ENCODE peak calls at places on chromosomes 16 and 17, in seven cellular contexts. N, F, Y, J, Z, M and K are unnamed samples.

GRCh38 chr16:97822-98221 is 19.8 kb downstream of the MPG start:
- DNase-seq in N (no peak), F (no peak), Y (no peak), J (no peak), Z (no peak), M (no peak), K (no peak)

GRCh38 chr16:56163938-56164337 is 27.4 kb upstream of the GNAO1 start:
- DNase-seq in N (no peak), F (no peak), Y (no peak), J (no peak), Z (no peak), M (no peak), K (no peak)

GRCh38 chr16:19883296-19883951 is 1.2 kb downstream of the GPRC5B start:
- DNase-seq in N (peak), F (peak), Y (peak), J (no peak), Z (no peak), M (no peak), K (no peak)

GRCh38 chr17:51397361-51398127 is 137.2 kb downstream of the UTP18 start:
- DNase-seq in N (no peak), F (no peak), Y (no peak), J (no peak), Z (no peak), M (no peak), K (no peak)

GRCh38 chr17:7233701-7234099 is 617 bp downstream of the DVL2 start:
- DNase-seq in N (no peak), F (no peak), Y (no peak), J (no peak), Z (no peak), M (no peak), K (no peak)

GRCh38 chr17:77145635-77146632 is 5.2 kb downstream of the SEC14L1 start:
- DNase-seq in N (no peak), F (peak), Y (peak), J (no peak), Z (no peak), M (no peak), K (no peak)

GRCh38 chr17:60256174-60256573 is 106.4 kb downstream of the CA4 start:
- DNase-seq in N (no peak), F (no peak), Y (no peak), J (no peak), Z (no peak), M (no peak), K (no peak)

GRCh38 chr16:83308414-83308813 is 499.4 kb upstream of the HSBP1 start:
- DNase-seq in N (no peak), F (no peak), Y (no peak), J (no peak), Z (no peak), M (no peak), K (no peak)

GRCh38 chr16:50539822-50540710 is 8.1 kb upstream of the NKD1 start:
- DNase-seq in N (peak), F (no peak), Y (peak), J (no peak), Z (no peak), M (no peak), K (peak)

GRCh38 chr17:73188011-73188410 is 4.8 kb upstream of the COG1 start:
- DNase-seq in N (no peak), F (no peak), Y (no peak), J (no peak), Z (no peak), M (no peak), K (no peak)

GRCh38 chr17:77645441-77646430 is 312.8 kb upstream of the TNRC6C start:
- DNase-seq in N (peak), F (no peak), Y (no peak), J (no peak), Z (no peak), M (no peak), K (peak)

GRCh38 chr17:4358154-4358553 is 8.3 kb downstream of the UBE2G1 start:
- DNase-seq in N (no peak), F (no peak), Y (no peak), J (no peak), Z (no peak), M (no peak), K (no peak)

GRCh38 chr16:26963109-26963508 is 103.6 kb upstream of the C16orf82 start:
- DNase-seq in N (peak), F (no peak), Y (no peak), J (no peak), Z (no peak), M (no peak), K (no peak)

GRCh38 chr16:27841911-27842310 is 221.6 kb downstream of the GSG1L start:
- DNase-seq in N (no peak), F (no peak), Y (no peak), J (no peak), Z (no peak), M (no peak), K (no peak)